ENCODE peak calls at places on chromosomes 13 and 19, in seven cellular contexts. Z, V, K, E, S, F and P are unnamed samples.
A peak's percentile ranks its signal among the peaks of the same experiment; 100 is the strongest.

GRCh38 chr13:40206241-40207109 is 460.0 kb downstream of the FOXO1 start:
- DNase-seq in Z (peak; percentile 46), V (no peak), K (no peak), E (no peak), S (no peak), F (peak; percentile 59), P (no peak)

GRCh38 chr13:20702945-20703784 is at the start of gene IL17D:
- DNase-seq in Z (no peak), V (no peak), K (no peak), E (peak; percentile 53), S (no peak), F (peak; percentile 32), P (no peak)

GRCh38 chr19:52451241-52451640 is 2.1 kb upstream of the ZNF578 start:
- DNase-seq in Z (no peak), V (no peak), K (no peak), E (no peak), S (no peak), F (no peak), P (no peak)

GRCh38 chr19:5281588-5281987 is 59.0 kb downstream of the PTPRS start:
- DNase-seq in Z (peak; percentile 27), V (peak; percentile 77), K (peak; percentile 79), E (peak; percentile 63), S (no peak), F (no peak), P (peak; percentile 77)

GRCh38 chr19:34171539-34171876 is 796 bp upstream of the LSM14A start:
- DNase-seq in Z (no peak), V (no peak), K (no peak), E (no peak), S (no peak), F (no peak), P (no peak)

GRCh38 chr13:64551755-64552154 is 2678.4 kb downstream of the PCDH9 start:
- DNase-seq in Z (no peak), V (no peak), K (no peak), E (no peak), S (no peak), F (no peak), P (no peak)

GRCh38 chr13:33050161-33050560 is 33.9 kb downstream of the KL start:
- DNase-seq in Z (no peak), V (no peak), K (no peak), E (no peak), S (no peak), F (no peak), P (no peak)

GRCh38 chr13:73417012-73417615 is 358.3 kb downstream of the KLF5 start:
- DNase-seq in Z (no peak), V (no peak), K (no peak), E (no peak), S (no peak), F (peak; percentile 50), P (no peak)

GRCh38 chr13:101384929-101385328 is 31.4 kb downstream of the NALCN start:
- DNase-seq in Z (no peak), V (no peak), K (no peak), E (no peak), S (no peak), F (no peak), P (no peak)

GRCh38 chr19:19382118-19382517 is 23.4 kb upstream of the GATAD2A start:
- DNase-seq in Z (no peak), V (no peak), K (no peak), E (no peak), S (no peak), F (no peak), P (no peak)

GRCh38 chr13:73040968-73041580 is 17.7 kb upstream of the KLF5 start:
- DNase-seq in Z (no peak), V (no peak), K (no peak), E (no peak), S (no peak), F (no peak), P (no peak)

GRCh38 chr13:39825886-39826285 is 170.4 kb downstream of the COG6 start:
- DNase-seq in Z (no peak), V (no peak), K (no peak), E (no peak), S (no peak), F (no peak), P (no peak)

GRCh38 chr13:71513414-71514063 is 353.5 kb downstream of the DACH1 start:
- DNase-seq in Z (no peak), V (no peak), K (no peak), E (no peak), S (no peak), F (no peak), P (no peak)

GRCh38 chr13:27573265-27573664 is 47.1 kb downstream of the LNX2 start:
- DNase-seq in Z (no peak), V (no peak), K (no peak), E (no peak), S (no peak), F (no peak), P (no peak)

GRCh38 chr19:48154003-48154402 is 16.1 kb downstream of the LIG1 start:
- DNase-seq in Z (no peak), V (no peak), K (no peak), E (no peak), S (no peak), F (no peak), P (no peak)

GRCh38 chr19:39405930-39406655 is 554 bp upstream of the ZFP36 start:
- DNase-seq in Z (no peak), V (no peak), K (no peak), E (no peak), S (no peak), F (no peak), P (no peak)
- TF ChIP-seq POLR2A in Z (no peak), V (no peak), K (no peak), E (no peak), S (no peak), F (no peak), P (peak; percentile 25)

GRCh38 chr13:112062619-112063308 is 4.2 kb upstream of the SOX1 start:
- DNase-seq in Z (no peak), V (no peak), K (no peak), E (no peak), S (no peak), F (no peak), P (no peak)

GRCh38 chr13:112063309-112063626 is 3.7 kb upstream of the SOX1 start:
- DNase-seq in Z (no peak), V (no peak), K (no peak), E (no peak), S (no peak), F (no peak), P (no peak)

GRCh38 chr13:112061367-112062046 is 5.4 kb upstream of the SOX1 start:
- DNase-seq in Z (no peak), V (no peak), K (no peak), E (no peak), S (no peak), F (no peak), P (no peak)

GRCh38 chr13:112060899-112061366 is 6.0 kb upstream of the SOX1 start:
- DNase-seq in Z (no peak), V (no peak), K (no peak), E (no peak), S (no peak), F (no peak), P (no peak)

GRCh38 chr13:112062047-112062618 is 4.8 kb upstream of the SOX1 start:
- DNase-seq in Z (no peak), V (no peak), K (no peak), E (no peak), S (no peak), F (no peak), P (no peak)
- H3K27me3 ChIP-seq in Z (peaks cover 57% of the 10 kb centered on the region), V (peaks cover 63% of the 10 kb centered on the region), K (peaks cover 90% of the 10 kb centered on the region), E (no peaks in the 10 kb centered on the region), S (peaks cover 87% of the 10 kb centered on the region), F (peaks cover 18% of the 10 kb centered on the region), P (peaks cover 94% of the 10 kb centered on the region)

GRCh38 chr19:10565567-10566407 is at the start of gene KRI1:
- DNase-seq in Z (peak; percentile 99), V (peak; percentile 99), K (peak; percentile 98), E (peak; percentile 99), S (peak; percentile 91), F (peak; percentile 99), P (peak; percentile 99)
- H3K4me3 ChIP-seq in Z (peak within 1 kb of the TSS; percentile 90), V (peak within 1 kb of the TSS; percentile 84), K (peak within 1 kb of the TSS; percentile 70), E (peak within 1 kb of the TSS; percentile 95), S (peak within 1 kb of the TSS; percentile 73), F (peak within 1 kb of the TSS; percentile 78), P (peak within 1 kb of the TSS; percentile 80)

DNA sequence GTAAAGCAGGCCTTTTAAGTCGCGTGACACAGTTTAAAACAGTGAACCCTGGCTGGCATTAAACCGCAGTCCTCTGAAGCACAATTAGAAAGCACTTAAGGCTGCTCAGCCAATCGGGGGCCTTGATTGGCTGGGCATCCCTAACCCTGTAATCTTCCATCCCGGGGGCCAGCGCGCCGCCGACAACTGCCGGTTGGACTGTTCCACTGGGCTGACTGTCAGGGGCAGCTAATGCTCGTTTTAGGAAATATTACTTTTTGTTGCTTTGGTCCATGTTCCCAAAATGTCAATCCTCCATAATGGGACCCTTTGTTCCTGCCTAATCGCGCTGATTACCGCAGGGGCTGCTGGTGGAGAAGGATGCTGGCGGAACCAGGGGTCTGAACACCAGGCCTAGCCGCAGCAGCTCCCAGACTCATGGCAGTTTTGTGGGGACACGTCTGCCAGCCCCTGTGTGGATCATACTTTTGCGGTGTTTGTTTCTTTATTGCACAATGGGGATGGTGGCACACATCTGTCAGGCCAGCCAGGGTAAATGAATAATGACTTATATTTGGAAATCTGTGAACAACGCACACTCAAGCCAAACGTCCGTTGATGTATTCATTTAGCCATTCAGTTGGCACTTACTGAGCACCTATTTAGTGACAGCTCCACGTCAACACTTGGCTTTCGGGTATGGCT is 127.1 kb upstream of the SPACA7 start:
- DNase-seq in Z (no peak), V (no peak), K (no peak), E (no peak), S (no peak), F (no peak), P (no peak)
- TF ChIP-seq POLR2A in Z (no peak), V (no peak), K (no peak), E (no peak), S (no peak), F (no peak), P (no peak)

GRCh38 chr19:38228005-38228377 is 4.0 kb upstream of the DPF1 start:
- DNase-seq in Z (no peak), V (no peak), K (no peak), E (no peak), S (no peak), F (no peak), P (no peak)

GRCh38 chr19:38227272-38228004 is 3.4 kb upstream of the DPF1 start:
- DNase-seq in Z (no peak), V (no peak), K (no peak), E (no peak), S (no peak), F (no peak), P (no peak)

GRCh38 chr19:38229585-38230073 is 5.6 kb upstream of the DPF1 start:
- DNase-seq in Z (peak; percentile 47), V (peak; percentile 54), K (peak; percentile 40), E (peak; percentile 63), S (no peak), F (no peak), P (peak; percentile 66)

GRCh38 chr19:38231918-38232317 is 7.9 kb upstream of the DPF1 start:
- DNase-seq in Z (no peak), V (no peak), K (no peak), E (no peak), S (no peak), F (no peak), P (no peak)

GRCh38 chr19:38228491-38229439 is 4.7 kb upstream of the DPF1 start:
- DNase-seq in Z (no peak), V (no peak), K (no peak), E (no peak), S (no peak), F (no peak), P (no peak)
- H3K27me3 ChIP-seq in Z (peaks cover 31% of the 10 kb centered on the region), V (peaks cover 33% of the 10 kb centered on the region), K (peaks cover 50% of the 10 kb centered on the region), E (no peaks in the 10 kb centered on the region), S (peaks cover 3% of the 10 kb centered on the region), F (peaks cover 30% of the 10 kb centered on the region), P (peaks cover 54% of the 10 kb centered on the region)